ENCODE peak calls at places on chromosomes 5 and 9, in five cellular contexts. O is cardiac fibroblast, P is astrocyte of the spinal cord, E is A673, X is AG09319. B is an unnamed sample.

GRCh38 chr5:5159282-5160108 is 19.4 kb downstream of the ADAMTS16 start:
- DNase-seq in O (no peak), P (no peak), E (no peak), X (no peak), B (no peak)

GRCh38 chr5:115452791-115453190 is 91.8 kb downstream of the FEM1C start:
- DNase-seq in O (peak), P (no peak), E (no peak), X (no peak), B (no peak)

GRCh38 chr5:3251784-3252183 is 343.8 kb upstream of the IRX1 start:
- DNase-seq in O (no peak), P (no peak), E (no peak), X (no peak), B (no peak)

GRCh38 chr5:124544366-124545055 is 201.9 kb downstream of the ZNF608 start:
- DNase-seq in O (no peak), P (peak), E (no peak), X (no peak), B (no peak)

GRCh38 chr5:157994271-157994691 is 135.3 kb upstream of the CLINT1 start:
- DNase-seq in O (no peak), P (peak), E (no peak), X (no peak), B (peak)

GRCh38 chr5:56676091-56676768 is 139.1 kb upstream of the MAP3K1 start:
- DNase-seq in O (no peak), P (no peak), E (no peak), X (no peak), B (no peak)

GRCh38 chr5:131496400-131496713 is 138.7 kb downstream of the RAPGEF6 start:
- DNase-seq in O (no peak), P (no peak), E (no peak), X (no peak), B (no peak)

GRCh38 chr5:181189962-181190710 is 14.9 kb downstream of the TRIM7 start:
- DNase-seq in O (no peak), P (no peak), E (no peak), X (no peak), B (no peak)

GRCh38 chr5:112794410-112794809 is 56.7 kb downstream of the APC start:
- DNase-seq in O (no peak), P (no peak), E (no peak), X (no peak), B (no peak)

GRCh38 chr5:1244976-1245375 is 19.8 kb downstream of the SLC6A18 start:
- DNase-seq in O (no peak), P (no peak), E (no peak), X (no peak), B (no peak)

GRCh38 chr5:57598756-57599155 is 116.1 kb upstream of the ACTBL2 start:
- DNase-seq in O (peak), P (peak), E (no peak), X (no peak), B (peak)

GRCh38 chr5:168204165-168204564 is 87.3 kb upstream of the WWC1 start:
- DNase-seq in O (no peak), P (no peak), E (no peak), X (no peak), B (no peak)

GRCh38 chr5:18397393-18397792 is 763.1 kb downstream of the TAF11L14 start:
- DNase-seq in O (no peak), P (no peak), E (no peak), X (no peak), B (no peak)

GRCh38 chr9:100492952-100493351 is 20.0 kb downstream of the TMEFF1 start:
- DNase-seq in O (peak), P (peak), E (no peak), X (peak), B (no peak)

GRCh38 chr9:78777747-78778146 is 480.8 kb downstream of the PSAT1 start:
- DNase-seq in O (no peak), P (no peak), E (peak), X (no peak), B (no peak)

GRCh38 chr9:21788752-21789151 is 13.7 kb upstream of the MTAP start:
- DNase-seq in O (peak), P (no peak), E (no peak), X (no peak), B (no peak)

GRCh38 chr9:29211681-29212589 is 1638.7 kb upstream of the C9orf72 start:
- DNase-seq in O (peak), P (peak), E (peak), X (no peak), B (no peak)

GRCh38 chr5:154620406-154620805 is 134.8 kb upstream of the LARP1 start:
- DNase-seq in O (no peak), P (no peak), E (no peak), X (no peak), B (no peak)

GRCh38 chr9:107949058-107949457 is 459.5 kb upstream of the KLF4 start:
- DNase-seq in O (no peak), P (no peak), E (no peak), X (no peak), B (no peak)

GRCh38 chr9:126688617-126689016 is 74.9 kb downstream of the LMX1B start:
- DNase-seq in O (no peak), P (no peak), E (no peak), X (no peak), B (no peak)

GRCh38 chr9:14383296-14383695 is 69.4 kb upstream of the NFIB start:
- DNase-seq in O (peak), P (peak), E (peak), X (no peak), B (peak)

GRCh38 chr5:96807099-96807654 is 568 bp downstream of the ERAP1 start:
- DNase-seq in O (peak), P (peak), E (peak), X (no peak), B (no peak)

GRCh38 chr9:137406876-137407589 is 15.9 kb downstream of the EXD3 start:
- DNase-seq in O (peak), P (peak), E (peak), X (no peak), B (no peak)
- TF ChIP-seq CTCF in O (peak), P (peak), E (peak), X (peak), B (peak)

GRCh38 chr9:96078866-96079505 is 203.5 kb downstream of the ERCC6L2 start:
- DNase-seq in O (peak), P (no peak), E (no peak), X (no peak), B (no peak)
- TF ChIP-seq CTCF in O (no peak), P (no peak), E (peak), X (no peak), B (no peak)

GRCh38 chr9:95073042-95073607 is 244.4 kb downstream of the FANCC start:
- DNase-seq in O (no peak), P (no peak), E (no peak), X (no peak), B (no peak)
- TF ChIP-seq CTCF in O (peak), P (peak), E (peak), X (peak), B (peak)

DNA sequence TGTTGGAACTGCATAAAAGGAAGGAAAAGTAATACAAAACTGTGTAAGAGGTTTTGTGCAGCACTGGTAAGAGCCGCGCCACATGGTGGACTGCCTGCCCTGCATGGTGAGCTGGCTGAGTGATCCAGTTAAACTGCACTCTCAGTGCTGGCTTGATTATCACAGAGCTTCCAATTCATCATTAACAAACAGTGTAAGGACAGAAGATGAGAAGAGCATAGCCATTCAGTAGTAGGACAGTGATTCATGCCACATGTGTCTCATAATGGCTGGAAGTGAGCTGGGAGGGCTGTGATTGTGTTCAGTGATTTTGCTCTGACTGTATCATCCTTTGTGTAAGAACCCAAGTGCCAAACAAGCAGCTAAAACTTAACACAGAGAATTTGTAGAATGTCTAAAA is 14.1 kb downstream of the ASPN start:
- DNase-seq in O (no peak), P (no peak), E (no peak), X (no peak), B (no peak)
- TF ChIP-seq CTCF in O (no peak), P (no peak), E (no peak), X (no peak), B (no peak)

GRCh38 chr9:130990362-130991226 is 18.4 kb upstream of the LAMC3 start:
- DNase-seq in O (no peak), P (no peak), E (no peak), X (no peak), B (no peak)

GRCh38 chr9:130994135-130994534 is 14.8 kb upstream of the LAMC3 start:
- DNase-seq in O (no peak), P (no peak), E (no peak), X (no peak), B (no peak)

GRCh38 chr9:130993303-130994030 is 15.5 kb upstream of the LAMC3 start:
- DNase-seq in O (no peak), P (no peak), E (no peak), X (no peak), B (no peak)

GRCh38 chr9:130991227-130992058 is 17.5 kb upstream of the LAMC3 start:
- DNase-seq in O (no peak), P (no peak), E (no peak), X (no peak), B (no peak)

DNA sequence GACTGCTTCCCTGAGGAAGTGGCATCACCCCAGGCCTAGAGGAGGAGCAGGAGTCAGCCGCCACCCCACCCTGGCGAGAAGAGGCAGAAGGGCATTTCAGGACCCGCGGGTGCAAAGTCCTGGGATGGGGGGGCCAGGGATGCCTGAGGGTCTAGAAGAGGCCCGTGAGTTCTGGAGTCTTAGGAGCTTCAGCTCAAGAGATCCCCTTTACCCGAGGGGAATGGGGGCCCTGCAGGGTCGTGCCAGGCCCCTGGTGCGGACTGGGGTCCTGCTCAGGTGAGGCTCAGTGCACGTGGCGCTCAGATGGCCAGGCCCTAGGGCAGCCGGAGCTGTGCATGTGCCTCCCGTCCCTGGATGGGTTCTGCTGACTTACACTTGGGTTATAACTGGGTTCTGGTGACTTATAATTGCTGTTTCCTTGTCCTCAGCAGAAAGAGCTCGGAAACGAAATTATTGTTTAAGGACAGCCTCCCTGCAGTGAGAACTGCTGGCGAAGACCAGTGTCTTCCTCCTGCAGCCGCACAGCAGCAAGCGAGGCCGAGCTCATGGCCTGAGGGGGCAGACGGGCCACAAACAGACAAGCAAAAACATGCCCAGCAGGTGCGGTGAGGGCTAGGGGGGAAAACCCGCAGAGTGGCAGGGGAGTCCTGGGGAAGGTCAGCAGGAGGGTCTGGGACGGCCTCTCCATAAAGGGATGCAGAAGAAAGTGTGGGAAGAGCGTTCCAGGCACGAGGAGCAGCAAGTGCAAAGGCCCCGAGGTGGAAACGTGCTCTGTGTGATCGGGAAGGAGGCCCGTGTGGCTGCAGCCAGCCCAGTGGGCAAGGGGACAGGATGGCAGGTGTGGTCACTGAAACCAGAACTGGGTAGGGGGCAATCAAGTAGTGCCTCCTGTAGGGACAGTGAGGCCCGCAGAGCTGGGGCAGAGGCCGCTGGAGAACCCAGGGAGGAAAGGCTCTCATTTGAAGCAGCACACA is 16.6 kb upstream of the LAMC3 start:
- DNase-seq in O (no peak), P (no peak), E (no peak), X (no peak), B (no peak)
- TF ChIP-seq CTCF in O (no peak), P (no peak), E (no peak), X (no peak), B (no peak)

GRCh38 chr9:135499326-135500070 is 984 bp upstream of the MRPS2 start:
- DNase-seq in O (peak), P (peak), E (peak), X (peak), B (peak)
- TF ChIP-seq CTCF in O (no peak), P (no peak), E (no peak), X (no peak), B (no peak)

B was measured in astrocyte of the cerebellum.